ENCODE peak calls at places on chromosome 5, in nine cellular contexts. B is astrocyte of the spinal cord; C is effector memory CD8-positive, alpha-beta T cell; D is Caco-2; Y is ascending aorta; L is HFFc6; V is AG08395; T is HTR-8/SVneo; W is fibroblast of the conjunctiva. P is an unnamed sample.

GRCh38 chr5:111070272-111071134 is 1.0 kb upstream of the TSLP start:
- DNase-seq in B (peak; percentile 32), C (no peak), D (no peak), Y (no peak), L (peak; percentile 10), V (peak; percentile 30), T (no peak), W (no peak), P (no peak)

GRCh38 chr5:75681125-75681830 is 36.0 kb downstream of the POC5 start:
- DNase-seq in B (peak; percentile 52), C (no peak), D (no peak), Y (no peak), L (peak; percentile 32), V (peak; percentile 32), T (peak; percentile 25), W (peak; percentile 32), P (peak; percentile 33)

GRCh38 chr5:176447538-176447981 is 625 bp upstream of the FAF2 start:
- DNase-seq in B (no peak), C (peak; percentile 21), D (no peak), Y (no peak), L (no peak), V (no peak), T (peak; percentile 49), W (no peak), P (no peak)

GRCh38 chr5:166907314-166907713 is 1384.1 kb upstream of the WWC1 start:
- DNase-seq in B (peak; percentile 43), C (no peak), D (no peak), Y (no peak), L (no peak), V (no peak), T (peak; percentile 47), W (peak; percentile 48), P (peak; percentile 34)

GRCh38 chr5:39253211-39253610 is 33.8 kb upstream of the FYB1 start:
- DNase-seq in B (no peak), C (no peak), D (no peak), Y (no peak), L (no peak), V (peak; percentile 42), T (no peak), W (no peak), P (no peak)

GRCh38 chr5:146756546-146756945 is 122.0 kb downstream of the PPP2R2B start:
- DNase-seq in B (no peak), C (no peak), D (no peak), Y (no peak), L (no peak), V (no peak), T (no peak), W (no peak), P (no peak)

GRCh38 chr5:39080597-39081204 is 6.5 kb upstream of the RICTOR start:
- DNase-seq in B (peak; percentile 63), C (peak; percentile 8), D (peak; percentile 58), Y (no peak), L (peak; percentile 57), V (peak; percentile 70), T (peak; percentile 56), W (peak; percentile 72), P (no peak)

GRCh38 chr5:172901788-172902496 is 57.3 kb upstream of the RPL26L1 start:
- DNase-seq in B (peak; percentile 87), C (no peak), D (peak; percentile 83), Y (no peak), L (peak; percentile 90), V (no peak), T (peak; percentile 59), W (no peak), P (peak; percentile 73)

P was measured in astrocyte of the cerebellum.